ENCODE peak calls at places on chromosome 21, in five cellular contexts. L is A673, S is psoas muscle, E is DND-41, Y is mammary epithelial cell. A is an unnamed sample.

GRCh38 chr21:33230518-33231324 is 983 bp downstream of the IFNAR2 start:
- DNase-seq in L (peak; percentile 48), S (peak; percentile 69), E (peak; percentile 76), Y (peak; percentile 83), A (peak; percentile 61)

GRCh38 chr21:28675265-28676041 is 317.2 kb downstream of the LTN1 start:
- DNase-seq in L (no peak), S (no peak), E (no peak), Y (peak; percentile 50), A (no peak)

GRCh38 chr21:45594721-45595489 is 48.6 kb upstream of the PCBP3 start:
- DNase-seq in L (no peak), S (no peak), E (no peak), Y (no peak), A (no peak)

GRCh38 chr21:41636636-41637625 is 129.0 kb upstream of the TMPRSS2 start:
- DNase-seq in L (no peak), S (no peak), E (no peak), Y (no peak), A (no peak)

GRCh38 chr21:20527691-20528090 is 470.5 kb upstream of the NCAM2 start:
- DNase-seq in L (no peak), S (no peak), E (no peak), Y (no peak), A (no peak)

GRCh38 chr21:45873866-45874265 is 107.7 kb upstream of the COL6A1 start:
- DNase-seq in L (no peak), S (no peak), E (no peak), Y (no peak), A (no peak)

GRCh38 chr21:18529253-18529652 is 125.7 kb upstream of the TMPRSS15 start:
- DNase-seq in L (peak; percentile 12), S (no peak), E (no peak), Y (no peak), A (no peak)

GRCh38 chr21:42864812-42865211 is 14.5 kb downstream of the WDR4 start:
- DNase-seq in L (no peak), S (no peak), E (no peak), Y (no peak), A (no peak)

GRCh38 chr21:28397040-28397439 is 595.6 kb downstream of the LTN1 start:
- DNase-seq in L (no peak), S (no peak), E (no peak), Y (no peak), A (no peak)

GRCh38 chr21:16741228-16741665 is 771.6 kb upstream of the CXADR start:
- DNase-seq in L (no peak), S (no peak), E (no peak), Y (no peak), A (no peak)

GRCh38 chr21:38979271-38980196 is 173.8 kb downstream of the ETS2 start:
- DNase-seq in L (no peak), S (no peak), E (peak; percentile 85), Y (peak; percentile 63), A (no peak)

GRCh38 chr21:46253610-46254124 is 25.1 kb upstream of the LSS start:
- DNase-seq in L (peak; percentile 52), S (no peak), E (peak; percentile 55), Y (no peak), A (peak; percentile 53)

GRCh38 chr21:46457801-46458314 is 833 bp upstream of the DIP2A start:
- DNase-seq in L (peak; percentile 42), S (peak; percentile 70), E (peak; percentile 33), Y (peak; percentile 53), A (no peak)

GRCh38 chr21:27580276-27580675 is 613.4 kb upstream of the ADAMTS5 start:
- DNase-seq in L (no peak), S (no peak), E (no peak), Y (peak; percentile 76), A (no peak)

GRCh38 chr21:17536381-17536780 is 23.5 kb downstream of the CXADR start:
- DNase-seq in L (peak; percentile 15), S (no peak), E (no peak), Y (no peak), A (no peak)

GRCh38 chr21:38956791-38957571 is 151.3 kb downstream of the ETS2 start:
- DNase-seq in L (no peak), S (no peak), E (no peak), Y (no peak), A (no peak)

GRCh38 chr21:46097826-46098286 is at the start of gene COL6A2:
- DNase-seq in L (peak; percentile 54), S (peak; percentile 74), E (no peak), Y (no peak), A (peak; percentile 38)

GRCh38 chr21:32878654-32879053 is 107.1 kb upstream of the PAXBP1 start:
- DNase-seq in L (no peak), S (no peak), E (no peak), Y (no peak), A (no peak)

GRCh38 chr21:41851090-41851790 is 27.9 kb downstream of the PRDM15 start:
- DNase-seq in L (no peak), S (no peak), E (no peak), Y (no peak), A (no peak)

GRCh38 chr21:38984568-38984967 is 178.8 kb downstream of the ETS2 start:
- DNase-seq in L (no peak), S (no peak), E (peak; percentile 80), Y (no peak), A (no peak)

GRCh38 chr21:45460611-45461368 is 55.8 kb downstream of the COL18A1 start:
- DNase-seq in L (peak; percentile 33), S (no peak), E (no peak), Y (peak; percentile 31), A (no peak)

GRCh38 chr21:41562101-41563000 is 54.4 kb upstream of the TMPRSS2 start:
- DNase-seq in L (no peak), S (no peak), E (no peak), Y (no peak), A (no peak)

GRCh38 chr21:28212056-28212455 is 780.6 kb downstream of the LTN1 start:
- DNase-seq in L (no peak), S (no peak), E (no peak), Y (no peak), A (no peak)

GRCh38 chr21:45617021-45617930 is 26.2 kb upstream of the PCBP3 start:
- DNase-seq in L (no peak), S (no peak), E (no peak), Y (no peak), A (no peak)

GRCh38 chr21:46295177-46295711 is 9.1 kb downstream of the YBEY start:
- DNase-seq in L (peak; percentile 76), S (peak; percentile 63), E (peak; percentile 30), Y (no peak), A (no peak)

GRCh38 chr21:46111857-46112730 is 14.2 kb downstream of the COL6A2 start:
- DNase-seq in L (no peak), S (peak; percentile 49), E (no peak), Y (no peak), A (no peak)

GRCh38 chr21:30268608-30269197 is 14.0 kb downstream of the KRTAP24-1 start:
- DNase-seq in L (peak; percentile 59), S (no peak), E (peak; percentile 5), Y (no peak), A (no peak)

GRCh38 chr21:17805966-17806365 is 13.2 kb downstream of the C21orf91 start:
- DNase-seq in L (no peak), S (no peak), E (no peak), Y (no peak), A (no peak)

GRCh38 chr21:38310619-38311018 is 53.8 kb downstream of the KCNJ15 start:
- DNase-seq in L (no peak), S (no peak), E (no peak), Y (peak; percentile 68), A (no peak)

GRCh38 chr21:39869141-39869818 is 2.0 kb downstream of the PCP4 start:
- DNase-seq in L (no peak), S (no peak), E (no peak), Y (no peak), A (no peak)

GRCh38 chr21:45470087-45470515 is 65.1 kb downstream of the COL18A1 start:
- DNase-seq in L (no peak), S (no peak), E (no peak), Y (no peak), A (no peak)

GRCh38 chr21:29657228-29657989 is 282.4 kb downstream of the GRIK1 start:
- DNase-seq in L (no peak), S (no peak), E (no peak), Y (no peak), A (no peak)

GRCh38 chr21:31927872-31928476 is 55.2 kb downstream of the HUNK start:
- DNase-seq in L (no peak), S (no peak), E (no peak), Y (no peak), A (no peak)

GRCh38 chr21:26966978-26967913 is at the start of gene ADAMTS5:
- DNase-seq in L (peak; percentile 50), S (peak; percentile 80), E (no peak), Y (peak; percentile 59), A (no peak)

GRCh38 chr21:44366586-44367211 is 13.3 kb downstream of the TRPM2 start:
- DNase-seq in L (no peak), S (no peak), E (no peak), Y (no peak), A (no peak)
- H3K27me3 ChIP-seq in L (no peaks in the 10 kb centered on the region), S (peaks cover 24% of the 10 kb centered on the region), E (no peaks in the 10 kb centered on the region), Y (peaks cover 2% of the 10 kb centered on the region), A (no peaks in the 10 kb centered on the region)

GRCh38 chr21:35201288-35201687 is 152.2 kb upstream of the RUNX1 start:
- DNase-seq in L (no peak), S (no peak), E (no peak), Y (no peak), A (no peak)

GRCh38 chr21:35198004-35198403 is 148.9 kb upstream of the RUNX1 start:
- DNase-seq in L (no peak), S (no peak), E (no peak), Y (peak; percentile 99), A (no peak)

GRCh38 chr21:35201799-35202198 is 152.7 kb upstream of the RUNX1 start:
- DNase-seq in L (no peak), S (no peak), E (no peak), Y (no peak), A (no peak)

GRCh38 chr21:35198982-35199732 is 150.1 kb upstream of the RUNX1 start:
- DNase-seq in L (no peak), S (no peak), E (no peak), Y (no peak), A (no peak)

DNA sequence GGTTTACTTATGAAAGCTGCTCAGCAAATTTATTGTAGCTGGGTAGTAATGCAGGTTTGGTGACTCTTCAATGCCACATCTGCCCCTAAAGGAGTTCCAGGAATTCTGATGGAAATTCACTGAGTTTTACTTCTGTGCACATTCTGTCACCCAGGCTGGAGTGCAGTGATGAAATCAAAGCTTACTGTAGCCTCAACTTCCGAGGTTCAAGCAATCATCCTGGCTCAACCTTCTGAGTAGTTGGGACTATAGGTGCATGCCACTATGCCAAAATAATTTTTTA is 150.6 kb upstream of the RUNX1 start:
- DNase-seq in L (no peak), S (no peak), E (no peak), Y (no peak), A (no peak)
- H3K27me3 ChIP-seq in L (peaks cover 25% of the 10 kb centered on the region), S (no peaks in the 10 kb centered on the region), E (no peaks in the 10 kb centered on the region), Y (no peaks in the 10 kb centered on the region), A (no peaks in the 10 kb centered on the region)

DNA sequence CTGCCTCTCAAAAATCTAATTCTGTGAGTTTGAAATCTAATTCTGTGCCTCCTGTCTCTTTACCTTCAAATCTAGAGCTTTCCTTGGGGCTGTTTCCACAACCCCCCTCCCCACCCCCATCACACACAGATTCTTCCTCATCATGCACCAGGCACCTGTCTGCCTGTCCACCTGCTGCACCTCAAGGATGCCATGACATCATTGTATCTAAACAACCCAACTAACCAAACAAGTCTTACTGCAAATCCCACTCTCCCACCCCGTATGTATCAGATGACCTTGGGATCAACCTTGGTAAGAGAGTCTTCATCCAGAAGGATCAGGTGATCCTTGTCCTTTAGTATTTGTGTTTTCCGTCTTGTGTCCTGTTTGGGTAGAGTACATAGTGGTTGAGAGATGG is 102.7 kb upstream of the SIM2 start:
- DNase-seq in L (no peak), S (no peak), E (no peak), Y (no peak), A (no peak)
- H3K27me3 ChIP-seq in L (no peaks in the 10 kb centered on the region), S (peaks cover 3% of the 10 kb centered on the region), E (no peaks in the 10 kb centered on the region), Y (peaks cover 10% of the 10 kb centered on the region), A (no peaks in the 10 kb centered on the region)

GRCh38 chr21:34336756-34337391 is 26.9 kb upstream of the KCNE2 start:
- DNase-seq in L (no peak), S (no peak), E (no peak), Y (no peak), A (no peak)
- H3K27me3 ChIP-seq in L (no peaks in the 10 kb centered on the region), S (no peaks in the 10 kb centered on the region), E (no peaks in the 10 kb centered on the region), Y (no peaks in the 10 kb centered on the region), A (no peaks in the 10 kb centered on the region)